ENCODE peak calls at places on chromosomes 6 and 20, in eight cellular contexts. X is iPS-NIHi11; T is posterior cingulate gyrus; L is neuronal stem cell; Y is WTC11; K is ELF-1; Z is activated T-helper 1 cell treated with Interleukin-2 at 50 U/mL for 16 hours; I is stimulated activated CD4-positive, alpha-beta T cell treated with anti-CD3 and anti-CD28 coated beads, Interleukin-2, amount 100 ng/mL, for 24 hours. G is an unnamed sample.

GRCh38 chr20:50394569-50394968 is 115.6 kb upstream of the PTPN1 start:
- DNase-seq in X (no peak), T (no peak), L (no peak), Y (no peak), K (no peak), Z (no peak), I (no peak), G (no peak)

GRCh38 chr6:109977791-109978173 is 329 bp upstream of the GPR6 start:
- DNase-seq in X (peak), T (no peak), L (no peak), Y (no peak), K (no peak), Z (no peak), I (no peak), G (no peak)

GRCh38 chr6:149045404-149045803 is 272.1 kb upstream of the TAB2 start:
- DNase-seq in X (no peak), T (no peak), L (no peak), Y (no peak), K (no peak), Z (no peak), I (no peak), G (no peak)

GRCh38 chr6:148998704-148999103 is 251.9 kb downstream of the UST start:
- DNase-seq in X (no peak), T (no peak), L (no peak), Y (no peak), K (no peak), Z (no peak), I (no peak), G (peak)

GRCh38 chr6:15877245-15877644 is 214.4 kb upstream of the DTNBP1 start:
- DNase-seq in X (no peak), T (no peak), L (no peak), Y (no peak), K (no peak), Z (no peak), I (no peak), G (no peak)

GRCh38 chr6:151669208-151669560 is 138.3 kb upstream of the ESR1 start:
- DNase-seq in X (no peak), T (no peak), L (no peak), Y (no peak), K (no peak), Z (no peak), I (no peak), G (no peak)

GRCh38 chr20:32487381-32487780 is 97.8 kb downstream of the NOL4L start:
- DNase-seq in X (no peak), T (no peak), L (no peak), Y (no peak), K (no peak), Z (no peak), I (no peak), G (no peak)

GRCh38 chr6:32112436-32112980 is 3.4 kb upstream of the TNXB start:
- DNase-seq in X (no peak), T (no peak), L (no peak), Y (no peak), K (no peak), Z (no peak), I (no peak), G (no peak)

GRCh38 chr6:15419493-15419892 is 173.6 kb downstream of the JARID2 start:
- DNase-seq in X (no peak), T (no peak), L (no peak), Y (no peak), K (no peak), Z (no peak), I (no peak), G (no peak)

GRCh38 chr20:11986954-11987353 is 69.3 kb downstream of the BTBD3 start:
- DNase-seq in X (no peak), T (no peak), L (no peak), Y (no peak), K (no peak), Z (no peak), I (no peak), G (no peak)

GRCh38 chr6:72953901-72954494 is 271.3 kb downstream of the KHDC1L start:
- DNase-seq in X (no peak), T (no peak), L (no peak), Y (no peak), K (no peak), Z (no peak), I (no peak), G (peak)

GRCh38 chr20:42218566-42218965 is 600.4 kb upstream of the CHD6 start:
- DNase-seq in X (no peak), T (no peak), L (no peak), Y (no peak), K (no peak), Z (no peak), I (no peak), G (no peak)

GRCh38 chr6:90008189-90008907 is 114.1 kb downstream of the GJA10 start:
- DNase-seq in X (no peak), T (no peak), L (no peak), Y (no peak), K (no peak), Z (no peak), I (no peak), G (no peak)

GRCh38 chr6:16446241-16446640 is 207.9 kb downstream of the GMPR start:
- DNase-seq in X (no peak), T (no peak), L (no peak), Y (no peak), K (no peak), Z (no peak), I (no peak), G (no peak)

GRCh38 chr6:41697902-41698349 is 37.5 kb downstream of the TFEB start:
- DNase-seq in X (no peak), T (no peak), L (no peak), Y (no peak), K (no peak), Z (no peak), I (no peak), G (no peak)

GRCh38 chr6:113187671-113188070 is 669.5 kb upstream of the MARCKS start:
- DNase-seq in X (no peak), T (no peak), L (no peak), Y (no peak), K (no peak), Z (no peak), I (no peak), G (no peak)

GRCh38 chr20:50323209-50323608 is 132.6 kb downstream of the CEBPB start:
- DNase-seq in X (no peak), T (no peak), L (no peak), Y (no peak), K (no peak), Z (no peak), I (no peak), G (no peak)

GRCh38 chr6:146545608-146546007 is 2.0 kb downstream of the RAB32 start:
- DNase-seq in X (no peak), T (no peak), L (no peak), Y (no peak), K (no peak), Z (no peak), I (no peak), G (no peak)

GRCh38 chr6:17159240-17159639 is 57.4 kb downstream of the STMND1 start:
- DNase-seq in X (no peak), T (no peak), L (no peak), Y (no peak), K (no peak), Z (no peak), I (no peak), G (no peak)

GRCh38 chr6:67009818-67010217 is 1302.8 kb upstream of the EYS start:
- DNase-seq in X (peak), T (no peak), L (no peak), Y (peak), K (no peak), Z (no peak), I (no peak), G (no peak)

GRCh38 chr20:20566523-20566922 is 145.9 kb downstream of the RALGAPA2 start:
- DNase-seq in X (no peak), T (no peak), L (no peak), Y (no peak), K (no peak), Z (no peak), I (no peak), G (no peak)

GRCh38 chr6:164048840-164049239 is 634.3 kb downstream of the QKI start:
- DNase-seq in X (no peak), T (no peak), L (no peak), Y (no peak), K (no peak), Z (no peak), I (no peak), G (no peak)

GRCh38 chr6:85464260-85464644 is 14.4 kb downstream of the NT5E start:
- DNase-seq in X (no peak), T (no peak), L (no peak), Y (no peak), K (no peak), Z (no peak), I (peak), G (no peak)

GRCh38 chr6:10276888-10277287 is 138.0 kb downstream of the TFAP2A start:
- DNase-seq in X (no peak), T (no peak), L (no peak), Y (no peak), K (no peak), Z (no peak), I (no peak), G (no peak)

GRCh38 chr6:37794825-37795224 is 24.7 kb upstream of the ZFAND3 start:
- DNase-seq in X (no peak), T (no peak), L (no peak), Y (no peak), K (no peak), Z (no peak), I (no peak), G (peak)